ENCODE peak calls at places on chromosomes 5 and 9, in five cellular contexts. One of them, this sample, is unnamed.

GRCh38 chr9:122336189-122336588 is 34.6 kb upstream of the PTGS1 start:
- DNase-seq in osteoblast: peak; percentile 62
- DNase-seq in HCT116: no peak
- DNase-seq in adrenal gland: no peak
- DNase-seq in substantia nigra: no peak
- DNase-seq in this sample: no peak

GRCh38 chr9:93173365-93174150 is 10.4 kb upstream of the WNK2 start:
- DNase-seq in osteoblast: peak; percentile 80
- DNase-seq in HCT116: no peak
- DNase-seq in adrenal gland: no peak
- DNase-seq in substantia nigra: no peak
- DNase-seq in this sample: no peak

GRCh38 chr5:159906463-159906862 is 9.8 kb upstream of the ADRA1B start:
- DNase-seq in osteoblast: no peak
- DNase-seq in HCT116: no peak
- DNase-seq in adrenal gland: no peak
- DNase-seq in substantia nigra: no peak
- DNase-seq in this sample: no peak

GRCh38 chr5:98763001-98763630 is 10.3 kb upstream of the RGMB start:
- DNase-seq in osteoblast: peak; percentile 92
- DNase-seq in HCT116: no peak
- DNase-seq in adrenal gland: no peak
- DNase-seq in substantia nigra: no peak
- DNase-seq in this sample: no peak

GRCh38 chr9:98708933-98709911 is at the start of gene GABBR2:
- DNase-seq in osteoblast: peak; percentile 82
- DNase-seq in HCT116: no peak
- DNase-seq in adrenal gland: no peak
- DNase-seq in substantia nigra: no peak
- DNase-seq in this sample: no peak

GRCh38 chr5:170631471-170632195 is 127.8 kb downstream of the KCNIP1 start:
- DNase-seq in osteoblast: peak; percentile 82
- DNase-seq in HCT116: peak; percentile 33
- DNase-seq in adrenal gland: peak; percentile 31
- DNase-seq in substantia nigra: no peak
- DNase-seq in this sample: no peak

GRCh38 chr5:177358333-177358939 is 712 bp downstream of the RGS14 start:
- DNase-seq in osteoblast: peak; percentile 32
- DNase-seq in HCT116: no peak
- DNase-seq in adrenal gland: no peak
- DNase-seq in substantia nigra: no peak
- DNase-seq in this sample: no peak

GRCh38 chr5:23316060-23316591 is 191.3 kb upstream of the PRDM9 start:
- DNase-seq in osteoblast: no peak
- DNase-seq in HCT116: no peak
- DNase-seq in adrenal gland: no peak
- DNase-seq in substantia nigra: no peak
- DNase-seq in this sample: no peak

GRCh38 chr5:50730336-50730735 is 63.9 kb downstream of the PARP8 start:
- DNase-seq in osteoblast: no peak
- DNase-seq in HCT116: no peak
- DNase-seq in adrenal gland: no peak
- DNase-seq in substantia nigra: no peak
- DNase-seq in this sample: no peak

GRCh38 chr5:8869932-8870331 is 675.9 kb downstream of the SEMA5A start:
- DNase-seq in osteoblast: no peak
- DNase-seq in HCT116: no peak
- DNase-seq in adrenal gland: no peak
- DNase-seq in substantia nigra: no peak
- DNase-seq in this sample: no peak

GRCh38 chr5:136064510-136064909 is 35.7 kb downstream of the TGFBI start:
- DNase-seq in osteoblast: no peak
- DNase-seq in HCT116: no peak
- DNase-seq in adrenal gland: no peak
- DNase-seq in substantia nigra: no peak
- DNase-seq in this sample: no peak

GRCh38 chr5:52922384-52922783 is 66.8 kb upstream of the ITGA2 start:
- DNase-seq in osteoblast: peak; percentile 63
- DNase-seq in HCT116: peak; percentile 68
- DNase-seq in adrenal gland: peak; percentile 24
- DNase-seq in substantia nigra: no peak
- DNase-seq in this sample: no peak

GRCh38 chr9:84239341-84239740 is 101.2 kb downstream of the SLC28A3 start:
- DNase-seq in osteoblast: peak; percentile 50
- DNase-seq in HCT116: no peak
- DNase-seq in adrenal gland: no peak
- DNase-seq in substantia nigra: no peak
- DNase-seq in this sample: no peak

GRCh38 chr5:177454397-177455035 is 7.9 kb downstream of the PRR7 start:
- DNase-seq in osteoblast: peak; percentile 100
- DNase-seq in HCT116: peak; percentile 62
- DNase-seq in adrenal gland: peak; percentile 88
- DNase-seq in substantia nigra: peak; percentile 21
- DNase-seq in this sample: peak; percentile 87

GRCh38 chr5:90248640-90249039 is 160.9 kb downstream of the CETN3 start:
- DNase-seq in osteoblast: no peak
- DNase-seq in HCT116: no peak
- DNase-seq in adrenal gland: no peak
- DNase-seq in substantia nigra: no peak
- DNase-seq in this sample: no peak

GRCh38 chr5:159128070-159128507 is 28.4 kb upstream of the EBF1 start:
- DNase-seq in osteoblast: no peak
- DNase-seq in HCT116: no peak
- DNase-seq in adrenal gland: no peak
- DNase-seq in substantia nigra: no peak
- DNase-seq in this sample: no peak

GRCh38 chr9:36137392-36138004 is 965 bp downstream of the GLIPR2 start:
- DNase-seq in osteoblast: peak; percentile 90
- DNase-seq in HCT116: no peak
- DNase-seq in adrenal gland: no peak
- DNase-seq in substantia nigra: no peak
- DNase-seq in this sample: no peak

GRCh38 chr9:13576101-13576500 is 296.6 kb upstream of the MPDZ start:
- DNase-seq in osteoblast: no peak
- DNase-seq in HCT116: no peak
- DNase-seq in adrenal gland: no peak
- DNase-seq in substantia nigra: no peak
- DNase-seq in this sample: no peak

GRCh38 chr9:109238677-109239076 is 71.6 kb upstream of the FRRS1L start:
- DNase-seq in osteoblast: no peak
- DNase-seq in HCT116: no peak
- DNase-seq in adrenal gland: no peak
- DNase-seq in substantia nigra: no peak
- DNase-seq in this sample: no peak

GRCh38 chr5:146369691-146370090 is 31.1 kb downstream of the POU4F3 start:
- DNase-seq in osteoblast: no peak
- DNase-seq in HCT116: no peak
- DNase-seq in adrenal gland: no peak
- DNase-seq in substantia nigra: no peak
- DNase-seq in this sample: no peak

GRCh38 chr5:160903076-160903475 is 51.1 kb upstream of the ATP10B start:
- DNase-seq in osteoblast: no peak
- DNase-seq in HCT116: no peak
- DNase-seq in adrenal gland: no peak
- DNase-seq in substantia nigra: no peak
- DNase-seq in this sample: no peak

GRCh38 chr5:39400711-39401385 is 23.9 kb downstream of the DAB2 start:
- DNase-seq in osteoblast: peak; percentile 59
- DNase-seq in HCT116: no peak
- DNase-seq in adrenal gland: no peak
- DNase-seq in substantia nigra: no peak
- DNase-seq in this sample: no peak

GRCh38 chr9:131545003-131545785 is at the start of gene PRRT1B:
- DNase-seq in osteoblast: peak; percentile 76
- DNase-seq in HCT116: no peak
- DNase-seq in adrenal gland: no peak
- DNase-seq in substantia nigra: no peak
- DNase-seq in this sample: no peak
- H3K27ac ChIP-seq in osteoblast: no peak within 1 kb of the TSS
- H3K27ac ChIP-seq in HCT116: no peak within 1 kb of the TSS
- H3K27ac ChIP-seq in adrenal gland: no peak within 1 kb of the TSS
- H3K27ac ChIP-seq in substantia nigra: no peak within 1 kb of the TSS
- H3K27ac ChIP-seq in this sample: no peak within 1 kb of the TSS

GRCh38 chr9:95446259-95446658 is 70.5 kb downstream of the PTCH1 start:
- DNase-seq in osteoblast: no peak
- DNase-seq in HCT116: no peak
- DNase-seq in adrenal gland: no peak
- DNase-seq in substantia nigra: no peak
- DNase-seq in this sample: no peak
- H3K27ac ChIP-seq in osteoblast: no peak overlapping the region
- H3K27ac ChIP-seq in HCT116: no peak overlapping the region
- H3K27ac ChIP-seq in adrenal gland: no peak overlapping the region
- H3K27ac ChIP-seq in substantia nigra: no peak overlapping the region
- H3K27ac ChIP-seq in this sample: no peak overlapping the region

DNA sequence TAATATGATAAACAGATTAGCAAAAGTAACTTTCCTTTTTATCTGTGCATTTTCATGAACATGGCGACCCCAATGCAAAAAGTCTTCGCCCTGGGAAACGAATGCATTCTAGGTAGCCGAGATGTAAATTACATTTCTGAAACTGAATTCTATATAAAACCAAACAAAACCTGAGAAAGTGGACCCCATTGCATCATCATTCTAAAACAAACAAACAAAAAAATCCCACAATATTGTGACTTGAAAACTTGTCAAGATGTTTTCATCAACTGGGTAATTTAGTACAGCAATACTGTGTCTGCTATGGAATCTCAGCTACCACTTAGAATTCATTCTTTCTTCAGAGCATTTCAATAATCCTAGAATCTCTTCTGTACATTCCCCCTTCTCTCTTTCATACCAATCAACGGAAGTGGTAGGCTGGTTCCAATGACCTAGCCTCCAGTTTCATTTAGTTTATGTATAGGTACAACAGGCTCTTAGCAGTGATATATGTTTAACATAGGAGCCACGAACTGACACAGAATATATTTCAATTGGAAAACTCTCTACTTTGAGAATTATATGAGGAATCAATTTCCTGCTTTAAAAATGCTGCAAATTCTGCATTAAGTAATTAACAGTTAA is 85.6 kb downstream of the FBXW11 start:
- DNase-seq in osteoblast: no peak
- DNase-seq in HCT116: no peak
- DNase-seq in adrenal gland: no peak
- DNase-seq in substantia nigra: no peak
- DNase-seq in this sample: no peak
- H3K27ac ChIP-seq in osteoblast: no peak overlapping the region
- H3K27ac ChIP-seq in HCT116: no peak overlapping the region
- H3K27ac ChIP-seq in adrenal gland: no peak overlapping the region
- H3K27ac ChIP-seq in substantia nigra: no peak overlapping the region
- H3K27ac ChIP-seq in this sample: no peak overlapping the region

GRCh38 chr5:156892223-156892622 is 42.1 kb downstream of the PPP1R2B start:
- DNase-seq in osteoblast: no peak
- DNase-seq in HCT116: no peak
- DNase-seq in adrenal gland: no peak
- DNase-seq in substantia nigra: no peak
- DNase-seq in this sample: no peak

GRCh38 chr5:156893517-156893916 is 43.4 kb downstream of the PPP1R2B start:
- DNase-seq in osteoblast: no peak
- DNase-seq in HCT116: no peak
- DNase-seq in adrenal gland: no peak
- DNase-seq in substantia nigra: no peak
- DNase-seq in this sample: no peak

GRCh38 chr5:156888520-156888919 is 38.4 kb downstream of the PPP1R2B start:
- DNase-seq in osteoblast: no peak
- DNase-seq in HCT116: no peak
- DNase-seq in adrenal gland: no peak
- DNase-seq in substantia nigra: no peak
- DNase-seq in this sample: no peak

GRCh38 chr5:156896545-156896944 is 46.5 kb downstream of the PPP1R2B start:
- DNase-seq in osteoblast: no peak
- DNase-seq in HCT116: no peak
- DNase-seq in adrenal gland: peak; percentile 41
- DNase-seq in substantia nigra: no peak
- DNase-seq in this sample: no peak

GRCh38 chr5:156892864-156893263 is 42.8 kb downstream of the PPP1R2B start:
- DNase-seq in osteoblast: no peak
- DNase-seq in HCT116: no peak
- DNase-seq in adrenal gland: no peak
- DNase-seq in substantia nigra: no peak
- DNase-seq in this sample: no peak
- H3K27ac ChIP-seq in osteoblast: no peak overlapping the region
- H3K27ac ChIP-seq in HCT116: no peak overlapping the region
- H3K27ac ChIP-seq in adrenal gland: no peak overlapping the region
- H3K27ac ChIP-seq in substantia nigra: no peak overlapping the region
- H3K27ac ChIP-seq in this sample: no peak overlapping the region

This sample was measured in CD4-positive, alpha-beta T cell.